ENCODE peak calls at places on chromosome 22, in ten cellular contexts. One of them, this sample, is unnamed.

GRCh38 chr22:39625554-39626537 is 55.3 kb downstream of the CACNA1I start:
- DNase-seq in HCT116: no peak
- DNase-seq in uterus: no peak
- DNase-seq in NB4: no peak
- DNase-seq in A549: no peak
- DNase-seq in endothelial cell of umbilical vein: no peak
- DNase-seq in heart left ventricle: no peak
- DNase-seq in gastrocnemius medialis: no peak
- DNase-seq in H54: no peak
- DNase-seq in spleen: no peak
- DNase-seq in this sample: no peak

GRCh38 chr22:47248925-47249324 is 486.5 kb downstream of the TBC1D22A start:
- DNase-seq in HCT116: no peak
- DNase-seq in uterus: no peak
- DNase-seq in NB4: no peak
- DNase-seq in A549: no peak
- DNase-seq in endothelial cell of umbilical vein: no peak
- DNase-seq in heart left ventricle: no peak
- DNase-seq in gastrocnemius medialis: no peak
- DNase-seq in H54: no peak
- DNase-seq in spleen: no peak
- DNase-seq in this sample: no peak

GRCh38 chr22:49076300-49077035 is 751.2 kb downstream of the BRD1 start:
- DNase-seq in HCT116: no peak
- DNase-seq in uterus: no peak
- DNase-seq in NB4: no peak
- DNase-seq in A549: no peak
- DNase-seq in endothelial cell of umbilical vein: no peak
- DNase-seq in heart left ventricle: no peak
- DNase-seq in gastrocnemius medialis: no peak
- DNase-seq in H54: no peak
- DNase-seq in spleen: no peak
- DNase-seq in this sample: no peak

GRCh38 chr22:42075277-42075676 is 1.2 kb downstream of the PHETA2 start:
- DNase-seq in HCT116: no peak
- DNase-seq in uterus: no peak
- DNase-seq in NB4: no peak
- DNase-seq in A549: no peak
- DNase-seq in endothelial cell of umbilical vein: no peak
- DNase-seq in heart left ventricle: no peak
- DNase-seq in gastrocnemius medialis: no peak
- DNase-seq in H54: no peak
- DNase-seq in spleen: peak
- DNase-seq in this sample: peak

GRCh38 chr22:43823353-43823908 is 11.3 kb upstream of the EFCAB6 start:
- DNase-seq in HCT116: no peak
- DNase-seq in uterus: no peak
- DNase-seq in NB4: no peak
- DNase-seq in A549: peak
- DNase-seq in endothelial cell of umbilical vein: no peak
- DNase-seq in heart left ventricle: no peak
- DNase-seq in gastrocnemius medialis: no peak
- DNase-seq in H54: no peak
- DNase-seq in spleen: no peak
- DNase-seq in this sample: peak

GRCh38 chr22:17606472-17606871 is 22.1 kb downstream of the ATP6V1E1 start:
- DNase-seq in HCT116: no peak
- DNase-seq in uterus: no peak
- DNase-seq in NB4: no peak
- DNase-seq in A549: no peak
- DNase-seq in endothelial cell of umbilical vein: no peak
- DNase-seq in heart left ventricle: peak
- DNase-seq in gastrocnemius medialis: no peak
- DNase-seq in H54: no peak
- DNase-seq in spleen: peak
- DNase-seq in this sample: no peak

GRCh38 chr22:49418943-49419342 is 408.7 kb downstream of the BRD1 start:
- DNase-seq in HCT116: no peak
- DNase-seq in uterus: no peak
- DNase-seq in NB4: no peak
- DNase-seq in A549: no peak
- DNase-seq in endothelial cell of umbilical vein: no peak
- DNase-seq in heart left ventricle: no peak
- DNase-seq in gastrocnemius medialis: no peak
- DNase-seq in H54: no peak
- DNase-seq in spleen: no peak
- DNase-seq in this sample: no peak

GRCh38 chr22:24894998-24895397 is 51.5 kb downstream of the LHFPL7 start:
- DNase-seq in HCT116: peak
- DNase-seq in uterus: peak
- DNase-seq in NB4: peak
- DNase-seq in A549: peak
- DNase-seq in endothelial cell of umbilical vein: peak
- DNase-seq in heart left ventricle: peak
- DNase-seq in gastrocnemius medialis: peak
- DNase-seq in H54: peak
- DNase-seq in spleen: no peak
- DNase-seq in this sample: no peak

GRCh38 chr22:42932857-42933782 is 76.0 kb upstream of the ARFGAP3 start:
- DNase-seq in HCT116: no peak
- DNase-seq in uterus: no peak
- DNase-seq in NB4: peak
- DNase-seq in A549: no peak
- DNase-seq in endothelial cell of umbilical vein: no peak
- DNase-seq in heart left ventricle: peak
- DNase-seq in gastrocnemius medialis: no peak
- DNase-seq in H54: no peak
- DNase-seq in spleen: peak
- DNase-seq in this sample: peak

GRCh38 chr22:49440931-49441330 is 386.7 kb downstream of the BRD1 start:
- DNase-seq in HCT116: no peak
- DNase-seq in uterus: no peak
- DNase-seq in NB4: no peak
- DNase-seq in A549: no peak
- DNase-seq in endothelial cell of umbilical vein: no peak
- DNase-seq in heart left ventricle: no peak
- DNase-seq in gastrocnemius medialis: no peak
- DNase-seq in H54: no peak
- DNase-seq in spleen: no peak
- DNase-seq in this sample: no peak

GRCh38 chr22:43337385-43337784 is 5.8 kb downstream of the SCUBE1 start:
- DNase-seq in HCT116: no peak
- DNase-seq in uterus: no peak
- DNase-seq in NB4: no peak
- DNase-seq in A549: no peak
- DNase-seq in endothelial cell of umbilical vein: no peak
- DNase-seq in heart left ventricle: no peak
- DNase-seq in gastrocnemius medialis: no peak
- DNase-seq in H54: no peak
- DNase-seq in spleen: peak
- DNase-seq in this sample: no peak

GRCh38 chr22:47396105-47396504 is 633.7 kb downstream of the TBC1D22A start:
- DNase-seq in HCT116: no peak
- DNase-seq in uterus: no peak
- DNase-seq in NB4: no peak
- DNase-seq in A549: no peak
- DNase-seq in endothelial cell of umbilical vein: no peak
- DNase-seq in heart left ventricle: no peak
- DNase-seq in gastrocnemius medialis: no peak
- DNase-seq in H54: no peak
- DNase-seq in spleen: peak
- DNase-seq in this sample: peak

GRCh38 chr22:30584441-30584840 is 7.3 kb downstream of the PES1 start:
- DNase-seq in HCT116: no peak
- DNase-seq in uterus: no peak
- DNase-seq in NB4: no peak
- DNase-seq in A549: no peak
- DNase-seq in endothelial cell of umbilical vein: no peak
- DNase-seq in heart left ventricle: no peak
- DNase-seq in gastrocnemius medialis: no peak
- DNase-seq in H54: no peak
- DNase-seq in spleen: no peak
- DNase-seq in this sample: no peak
- TF ChIP-seq POLR2A in HCT116: no peak
- TF ChIP-seq POLR2A in uterus: no peak
- TF ChIP-seq POLR2A in NB4: no peak
- TF ChIP-seq POLR2A in A549: no peak
- TF ChIP-seq POLR2A in endothelial cell of umbilical vein: no peak
- TF ChIP-seq POLR2A in heart left ventricle: no peak
- TF ChIP-seq POLR2A in gastrocnemius medialis: no peak
- TF ChIP-seq POLR2A in H54: no peak
- TF ChIP-seq POLR2A in spleen: no peak
- TF ChIP-seq POLR2A in this sample: no peak

DNA sequence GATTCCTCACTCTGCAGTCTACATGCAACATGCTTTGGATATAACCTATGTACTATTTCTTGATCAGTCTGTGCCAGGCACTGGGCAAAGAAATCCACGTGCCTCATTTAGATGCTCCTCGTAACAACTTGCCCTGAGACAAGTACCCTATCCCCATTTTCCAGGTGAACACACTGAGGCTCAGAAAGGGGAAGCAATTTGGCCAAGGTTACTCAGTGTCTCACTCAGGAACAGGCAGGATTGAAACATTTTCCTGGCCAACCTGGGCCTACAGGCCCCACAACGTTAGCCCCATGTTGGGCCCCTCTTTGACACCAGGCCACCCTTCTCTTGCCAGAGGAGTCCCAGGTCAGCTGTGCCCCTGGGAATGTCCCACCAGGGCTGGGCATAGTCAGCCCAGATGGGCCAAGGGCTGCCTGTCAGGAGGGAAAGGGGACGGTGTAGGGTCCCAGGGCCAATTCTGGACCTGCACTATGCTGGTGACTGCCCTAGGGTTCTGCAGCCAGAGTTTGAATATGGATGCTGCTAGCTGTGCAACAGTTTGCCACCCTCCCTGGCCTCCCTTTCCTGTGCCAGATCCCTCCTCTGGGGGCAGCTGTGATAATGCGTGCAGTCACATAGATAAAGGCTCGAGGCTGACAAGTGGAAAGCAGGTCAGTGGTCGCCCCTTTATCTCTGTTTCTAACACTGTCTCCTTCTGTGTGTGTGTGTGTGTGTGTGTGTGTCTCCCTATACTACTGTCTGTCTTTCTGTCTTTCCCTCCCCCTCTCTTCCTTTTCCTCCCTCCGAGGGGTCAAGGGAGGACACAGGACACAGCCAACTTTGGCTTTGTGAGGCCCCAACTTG is 10.4 kb upstream of the EMID1 start:
- DNase-seq in HCT116: no peak
- DNase-seq in uterus: no peak
- DNase-seq in NB4: peak
- DNase-seq in A549: no peak
- DNase-seq in endothelial cell of umbilical vein: no peak
- DNase-seq in heart left ventricle: no peak
- DNase-seq in gastrocnemius medialis: no peak
- DNase-seq in H54: no peak
- DNase-seq in spleen: no peak
- DNase-seq in this sample: no peak
- TF ChIP-seq POLR2A in HCT116: no peak
- TF ChIP-seq POLR2A in uterus: no peak
- TF ChIP-seq POLR2A in NB4: no peak
- TF ChIP-seq POLR2A in A549: no peak
- TF ChIP-seq POLR2A in endothelial cell of umbilical vein: no peak
- TF ChIP-seq POLR2A in heart left ventricle: no peak
- TF ChIP-seq POLR2A in gastrocnemius medialis: no peak
- TF ChIP-seq POLR2A in H54: no peak
- TF ChIP-seq POLR2A in spleen: no peak
- TF ChIP-seq POLR2A in this sample: no peak

DNA sequence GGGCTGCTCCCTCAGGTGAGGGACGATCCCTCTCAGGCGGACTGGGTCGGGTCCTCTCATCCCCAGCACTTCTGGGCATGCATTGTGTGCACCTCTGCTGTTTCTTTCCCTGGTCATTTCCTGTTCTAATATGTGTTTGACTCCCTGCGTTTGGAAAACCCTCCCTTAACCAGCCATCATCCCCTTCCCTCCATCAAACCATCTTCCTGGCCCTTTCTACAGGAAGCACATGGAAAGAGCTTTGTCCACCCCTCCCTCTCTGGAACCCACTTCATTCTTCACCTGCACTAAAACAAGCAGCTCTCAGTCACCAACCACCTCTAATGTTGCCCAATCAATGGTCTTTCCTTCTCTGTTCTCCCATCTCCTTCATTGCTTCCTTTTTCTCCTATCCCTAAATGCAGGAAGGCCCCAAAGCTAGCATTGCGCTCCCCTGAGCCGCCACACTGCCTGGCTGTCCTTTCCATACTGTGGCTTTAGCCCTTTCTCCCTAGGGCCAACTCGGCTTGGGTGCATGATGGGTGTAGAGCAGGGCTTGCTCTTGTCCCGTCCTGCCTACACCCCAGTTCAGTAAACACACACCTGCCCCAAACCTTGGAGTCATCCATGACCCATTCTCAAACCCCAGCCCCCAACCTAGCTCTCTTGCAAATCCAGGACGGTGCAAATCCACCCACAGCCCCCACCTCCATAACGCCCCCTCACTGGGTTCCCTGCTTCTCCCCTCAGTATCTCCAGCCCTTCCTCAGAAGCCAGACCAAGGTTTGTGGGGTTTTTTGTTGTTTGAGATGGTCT is 5.4 kb upstream of the GAS2L1 start:
- DNase-seq in HCT116: no peak
- DNase-seq in uterus: no peak
- DNase-seq in NB4: peak
- DNase-seq in A549: no peak
- DNase-seq in endothelial cell of umbilical vein: no peak
- DNase-seq in heart left ventricle: no peak
- DNase-seq in gastrocnemius medialis: no peak
- DNase-seq in H54: no peak
- DNase-seq in spleen: no peak
- DNase-seq in this sample: peak
- TF ChIP-seq POLR2A in HCT116: no peak
- TF ChIP-seq POLR2A in uterus: no peak
- TF ChIP-seq POLR2A in NB4: no peak
- TF ChIP-seq POLR2A in A549: no peak
- TF ChIP-seq POLR2A in endothelial cell of umbilical vein: no peak
- TF ChIP-seq POLR2A in heart left ventricle: no peak
- TF ChIP-seq POLR2A in gastrocnemius medialis: no peak
- TF ChIP-seq POLR2A in H54: no peak
- TF ChIP-seq POLR2A in spleen: no peak
- TF ChIP-seq POLR2A in this sample: no peak

DNA sequence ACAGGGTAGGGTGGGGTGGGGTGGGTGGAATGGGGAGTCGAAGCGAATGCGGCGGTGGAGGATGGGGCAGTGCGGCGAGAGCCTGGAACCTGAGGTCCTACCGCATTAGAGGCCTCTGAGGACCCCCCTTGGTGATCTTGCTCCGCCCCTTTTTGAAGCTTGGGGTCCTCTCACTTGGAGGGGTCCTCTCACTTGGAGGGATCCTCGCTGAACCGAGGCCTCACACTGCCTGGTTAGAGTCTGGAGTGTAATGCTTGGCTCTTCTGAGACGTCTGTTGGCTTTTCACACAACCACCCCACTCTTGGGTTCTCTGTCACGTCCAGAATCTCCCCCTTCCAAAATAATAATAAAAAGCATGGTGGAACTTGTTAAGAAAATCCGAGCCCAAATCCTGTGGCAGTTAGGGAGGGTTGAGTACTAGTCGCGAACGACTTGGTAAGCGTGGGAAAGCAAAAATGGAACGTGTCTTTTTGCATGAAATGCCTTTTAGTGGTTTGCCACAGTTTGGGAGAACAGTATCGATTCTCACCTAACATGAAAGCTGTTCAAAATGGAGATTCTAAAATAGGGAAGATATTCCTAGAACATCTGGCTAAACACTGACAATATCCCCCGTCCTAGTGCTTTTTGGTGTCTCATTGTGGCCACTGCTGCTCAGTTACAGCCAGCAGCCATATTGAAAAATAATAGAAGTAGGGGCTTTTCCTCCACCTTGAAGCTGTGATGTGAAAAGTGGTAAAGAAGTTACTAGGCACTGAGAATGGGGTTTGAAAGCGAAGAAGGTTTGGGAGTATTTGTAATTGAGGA is 821 bp downstream of the RBX1 start:
- DNase-seq in HCT116: no peak
- DNase-seq in uterus: no peak
- DNase-seq in NB4: no peak
- DNase-seq in A549: no peak
- DNase-seq in endothelial cell of umbilical vein: no peak
- DNase-seq in heart left ventricle: no peak
- DNase-seq in gastrocnemius medialis: no peak
- DNase-seq in H54: no peak
- DNase-seq in spleen: no peak
- DNase-seq in this sample: no peak
- TF ChIP-seq POLR2A in HCT116: no peak
- TF ChIP-seq POLR2A in uterus: no peak
- TF ChIP-seq POLR2A in NB4: no peak
- TF ChIP-seq POLR2A in A549: peak
- TF ChIP-seq POLR2A in endothelial cell of umbilical vein: peak
- TF ChIP-seq POLR2A in heart left ventricle: no peak
- TF ChIP-seq POLR2A in gastrocnemius medialis: no peak
- TF ChIP-seq POLR2A in H54: no peak
- TF ChIP-seq POLR2A in spleen: no peak
- TF ChIP-seq POLR2A in this sample: no peak

This sample was measured in Peyer's patch.